ENCODE peak calls at places on chromosome 13, in five cellular contexts. L is naive thymus-derived CD8-positive, alpha-beta T cell; O is lower lobe of right lung; E is left cardiac atrium; G is psoas muscle. K is an unnamed sample.

GRCh38 chr13:76425930-76426329 is 460.3 kb downstream of the KCTD12 start:
- ATAC-seq in E (peak), L (no peak), G (peak), O (peak), K (no peak)

GRCh38 chr13:110506859-110507566 is 54.5 kb downstream of the RAB20 start:
- ATAC-seq in O (peak), E (peak), L (no peak), G (peak), K (peak)

GRCh38 chr13:28741080-28741479 is 22.3 kb upstream of the SLC46A3 start:
- ATAC-seq in G (no peak), O (peak), L (no peak), E (peak), K (no peak)

GRCh38 chr13:99312493-99312883 is 5.3 kb upstream of the GPR183 start:
- ATAC-seq in G (peak), O (peak), L (no peak), E (peak), K (no peak)

GRCh38 chr13:51240888-51241475 is 18.8 kb downstream of the FAM124A start:
- ATAC-seq in E (peak), G (no peak), O (peak), L (no peak), K (no peak)

GRCh38 chr13:107466326-107466725 is 749.0 kb downstream of the LIG4 start:
- ATAC-seq in G (no peak), E (peak), L (no peak), O (no peak), K (no peak)

GRCh38 chr13:73800011-73800410 is 334.2 kb downstream of the KLF12 start:
- ATAC-seq in O (no peak), E (no peak), L (no peak), G (no peak), K (no peak)

GRCh38 chr13:36029171-36029570 is 102.0 kb downstream of the DCLK1 start:
- ATAC-seq in L (no peak), O (no peak), G (no peak), E (no peak), K (peak)

GRCh38 chr13:111511219-111511732 is 190.8 kb downstream of the TEX29 start:
- ATAC-seq in E (no peak), G (no peak), L (no peak), O (no peak), K (no peak)

GRCh38 chr13:95512424-95512823 is 40.1 kb upstream of the CLDN10 start:
- ATAC-seq in G (no peak), E (no peak), L (no peak), O (no peak), K (no peak)

GRCh38 chr13:30454991-30455390 is 10.7 kb downstream of the HMGB1 start:
- ATAC-seq in O (no peak), E (no peak), G (no peak), L (no peak), K (peak)

GRCh38 chr13:22148187-22148586 is 477.3 kb downstream of the FGF9 start:
- ATAC-seq in O (no peak), L (no peak), E (no peak), G (no peak), K (no peak)

GRCh38 chr13:21894703-21895699 is 224.1 kb downstream of the FGF9 start:
- ATAC-seq in O (peak), L (no peak), G (peak), E (peak), K (no peak)

GRCh38 chr13:23822252-23822824 is 66.9 kb downstream of the MIPEP start:
- ATAC-seq in L (no peak), E (no peak), O (no peak), G (no peak), K (peak)

GRCh38 chr13:73158851-73159250 is 100.0 kb downstream of the KLF5 start:
- ATAC-seq in E (no peak), G (no peak), L (no peak), O (no peak), K (no peak)

GRCh38 chr13:40352385-40352778 is 314.1 kb downstream of the FOXO1 start:
- ATAC-seq in E (peak), G (peak), O (peak), L (no peak), K (peak)

GRCh38 chr13:24032252-24032651 is 128.3 kb upstream of the SPATA13 start:
- ATAC-seq in E (peak), L (no peak), G (peak), O (peak), K (no peak)

GRCh38 chr13:20942938-20943518 is 40.5 kb upstream of the XPO4 start:
- ATAC-seq in L (no peak), O (no peak), G (peak), E (no peak), K (no peak)

GRCh38 chr13:27203854-27204253 is 32.2 kb upstream of the USP12 start:
- ATAC-seq in G (peak), O (peak), E (peak), L (no peak), K (peak)

GRCh38 chr13:83677985-83678384 is 204.3 kb downstream of the SLITRK1 start:
- ATAC-seq in E (no peak), G (no peak), O (no peak), L (no peak), K (no peak)

GRCh38 chr13:74191036-74191809 is 57.0 kb upstream of the KLF12 start:
- ATAC-seq in L (peak), E (no peak), G (no peak), O (no peak), K (no peak)

GRCh38 chr13:99442273-99442895 is 58.9 kb upstream of the TM9SF2 start:
- ATAC-seq in E (peak), O (peak), G (peak), L (peak), K (peak)

GRCh38 chr13:40985596-40986327 is 33.4 kb downstream of the ELF1 start:
- ATAC-seq in E (no peak), O (peak), G (peak), L (no peak), K (no peak)

GRCh38 chr13:54633461-54633860 is 1604.8 kb downstream of the OLFM4 start:
- ATAC-seq in L (no peak), O (no peak), E (no peak), G (no peak), K (no peak)

GRCh38 chr13:52599853-52600603 is 42.2 kb upstream of the HNRNPA1L2 start:
- ATAC-seq in O (peak), G (peak), L (peak), E (peak), K (peak)

GRCh38 chr13:23744315-23744714 is 144.9 kb downstream of the MIPEP start:
- ATAC-seq in L (no peak), O (peak), E (no peak), G (no peak), K (peak)

GRCh38 chr13:43495732-43496131 is 291.0 kb downstream of the ENOX1 start:
- ATAC-seq in G (no peak), L (no peak), O (no peak), E (no peak), K (no peak)

GRCh38 chr13:55106509-55106908 is 2034.2 kb upstream of the PRR20A start:
- ATAC-seq in G (no peak), L (no peak), O (no peak), E (no peak), K (no peak)

GRCh38 chr13:75372923-75373841 is 108.8 kb downstream of the TBC1D4 start:
- ATAC-seq in G (peak), E (peak), O (no peak), L (no peak), K (no peak)

GRCh38 chr13:38582133-38582532 is 104.7 kb upstream of the FREM2 start:
- ATAC-seq in L (no peak), G (peak), O (peak), E (peak), K (peak)

GRCh38 chr13:76992548-76993001 is 694 bp downstream of the CLN5 start:
- ATAC-seq in O (peak), G (peak), L (no peak), E (peak), K (no peak)

GRCh38 chr13:49635599-49636433 is 7.5 kb downstream of the ARL11 start:
- ATAC-seq in O (no peak), G (no peak), E (peak), L (peak), K (no peak)

GRCh38 chr13:32254416-32254815 is 60.7 kb downstream of the ZAR1L start:
- ATAC-seq in G (peak), O (peak), L (no peak), E (peak), K (no peak)

GRCh38 chr13:60335531-60335930 is 61.5 kb upstream of the TDRD3 start:
- ATAC-seq in L (no peak), E (no peak), O (no peak), G (no peak), K (no peak)